ENCODE peak calls at places on chromosomes 1 and 21, in ten cellular contexts. One of them, this sample, is unnamed. For H3K27me3, the result is how much of the 10 kb centered on the place peaks cover.

GRCh38 chr1:19067187-19067911 is 110.9 kb upstream of the IFFO2 start:
- DNase-seq in GM23338: no peak
- DNase-seq in left ventricle myocardium inferior: no peak
- DNase-seq in uterus: no peak
- DNase-seq in heart left ventricle: no peak
- DNase-seq in Caco-2: no peak
- DNase-seq in BJ: no peak
- DNase-seq in fibroblast of lung: no peak
- DNase-seq in psoas muscle: no peak
- DNase-seq in breast epithelium: no peak
- DNase-seq in this sample: peak

GRCh38 chr1:226541631-226542622 is 6.6 kb upstream of the STUM start:
- DNase-seq in BJ: no peak
- DNase-seq in Caco-2: no peak
- DNase-seq in left ventricle myocardium inferior: peak
- DNase-seq in GM23338: no peak
- DNase-seq in psoas muscle: peak
- DNase-seq in breast epithelium: no peak
- DNase-seq in fibroblast of lung: no peak
- DNase-seq in uterus: no peak
- DNase-seq in heart left ventricle: peak
- DNase-seq in this sample: peak

GRCh38 chr21:45317401-45318145 is 29.9 kb upstream of the POFUT2 start:
- DNase-seq in BJ: peak
- DNase-seq in uterus: peak
- DNase-seq in fibroblast of lung: peak
- DNase-seq in left ventricle myocardium inferior: peak
- DNase-seq in GM23338: no peak
- DNase-seq in breast epithelium: peak
- DNase-seq in heart left ventricle: peak
- DNase-seq in psoas muscle: no peak
- DNase-seq in Caco-2: no peak
- DNase-seq in this sample: peak

GRCh38 chr1:78165816-78166215 is 120.0 kb downstream of the GIPC2 start:
- DNase-seq in uterus: no peak
- DNase-seq in GM23338: no peak
- DNase-seq in heart left ventricle: no peak
- DNase-seq in fibroblast of lung: no peak
- DNase-seq in Caco-2: no peak
- DNase-seq in breast epithelium: no peak
- DNase-seq in BJ: no peak
- DNase-seq in psoas muscle: no peak
- DNase-seq in left ventricle myocardium inferior: no peak
- DNase-seq in this sample: no peak

GRCh38 chr1:85295006-85295431 is 18.6 kb upstream of the BCL10 start:
- DNase-seq in Caco-2: no peak
- DNase-seq in breast epithelium: no peak
- DNase-seq in GM23338: no peak
- DNase-seq in fibroblast of lung: peak
- DNase-seq in uterus: no peak
- DNase-seq in psoas muscle: no peak
- DNase-seq in BJ: no peak
- DNase-seq in left ventricle myocardium inferior: no peak
- DNase-seq in heart left ventricle: no peak
- DNase-seq in this sample: no peak

GRCh38 chr1:196449459-196449858 is 158.8 kb downstream of the KCNT2 start:
- DNase-seq in left ventricle myocardium inferior: no peak
- DNase-seq in uterus: no peak
- DNase-seq in GM23338: no peak
- DNase-seq in psoas muscle: no peak
- DNase-seq in Caco-2: no peak
- DNase-seq in BJ: no peak
- DNase-seq in heart left ventricle: no peak
- DNase-seq in fibroblast of lung: no peak
- DNase-seq in breast epithelium: no peak
- DNase-seq in this sample: no peak

GRCh38 chr1:150151291-150152181 is 1.8 kb downstream of the PLEKHO1 start:
- DNase-seq in GM23338: no peak
- DNase-seq in left ventricle myocardium inferior: no peak
- DNase-seq in psoas muscle: peak
- DNase-seq in Caco-2: no peak
- DNase-seq in breast epithelium: no peak
- DNase-seq in heart left ventricle: no peak
- DNase-seq in fibroblast of lung: no peak
- DNase-seq in BJ: no peak
- DNase-seq in uterus: peak
- DNase-seq in this sample: no peak

GRCh38 chr1:208154679-208155078 is 89.5 kb downstream of the PLXNA2 start:
- DNase-seq in fibroblast of lung: peak
- DNase-seq in heart left ventricle: peak
- DNase-seq in psoas muscle: no peak
- DNase-seq in GM23338: no peak
- DNase-seq in left ventricle myocardium inferior: no peak
- DNase-seq in uterus: no peak
- DNase-seq in breast epithelium: no peak
- DNase-seq in Caco-2: peak
- DNase-seq in BJ: no peak
- DNase-seq in this sample: peak

GRCh38 chr1:40377512-40377911 is 4.0 kb downstream of the SMAP2 start:
- DNase-seq in uterus: no peak
- DNase-seq in left ventricle myocardium inferior: no peak
- DNase-seq in fibroblast of lung: no peak
- DNase-seq in GM23338: no peak
- DNase-seq in heart left ventricle: no peak
- DNase-seq in breast epithelium: no peak
- DNase-seq in Caco-2: no peak
- DNase-seq in BJ: no peak
- DNase-seq in psoas muscle: no peak
- DNase-seq in this sample: no peak

GRCh38 chr1:40381268-40382109 is 8.0 kb downstream of the SMAP2 start:
- DNase-seq in heart left ventricle: no peak
- DNase-seq in breast epithelium: no peak
- DNase-seq in GM23338: no peak
- DNase-seq in psoas muscle: no peak
- DNase-seq in fibroblast of lung: no peak
- DNase-seq in BJ: no peak
- DNase-seq in left ventricle myocardium inferior: no peak
- DNase-seq in uterus: no peak
- DNase-seq in Caco-2: no peak
- DNase-seq in this sample: no peak

GRCh38 chr1:40382110-40382464 is 8.6 kb downstream of the SMAP2 start:
- DNase-seq in psoas muscle: no peak
- DNase-seq in breast epithelium: no peak
- DNase-seq in heart left ventricle: no peak
- DNase-seq in GM23338: no peak
- DNase-seq in BJ: no peak
- DNase-seq in uterus: no peak
- DNase-seq in left ventricle myocardium inferior: no peak
- DNase-seq in Caco-2: no peak
- DNase-seq in fibroblast of lung: peak
- DNase-seq in this sample: no peak

GRCh38 chr1:40380817-40381216 is 7.3 kb downstream of the SMAP2 start:
- DNase-seq in uterus: no peak
- DNase-seq in heart left ventricle: no peak
- DNase-seq in left ventricle myocardium inferior: no peak
- DNase-seq in fibroblast of lung: no peak
- DNase-seq in GM23338: no peak
- DNase-seq in psoas muscle: no peak
- DNase-seq in BJ: no peak
- DNase-seq in breast epithelium: no peak
- DNase-seq in Caco-2: no peak
- DNase-seq in this sample: no peak

DNA sequence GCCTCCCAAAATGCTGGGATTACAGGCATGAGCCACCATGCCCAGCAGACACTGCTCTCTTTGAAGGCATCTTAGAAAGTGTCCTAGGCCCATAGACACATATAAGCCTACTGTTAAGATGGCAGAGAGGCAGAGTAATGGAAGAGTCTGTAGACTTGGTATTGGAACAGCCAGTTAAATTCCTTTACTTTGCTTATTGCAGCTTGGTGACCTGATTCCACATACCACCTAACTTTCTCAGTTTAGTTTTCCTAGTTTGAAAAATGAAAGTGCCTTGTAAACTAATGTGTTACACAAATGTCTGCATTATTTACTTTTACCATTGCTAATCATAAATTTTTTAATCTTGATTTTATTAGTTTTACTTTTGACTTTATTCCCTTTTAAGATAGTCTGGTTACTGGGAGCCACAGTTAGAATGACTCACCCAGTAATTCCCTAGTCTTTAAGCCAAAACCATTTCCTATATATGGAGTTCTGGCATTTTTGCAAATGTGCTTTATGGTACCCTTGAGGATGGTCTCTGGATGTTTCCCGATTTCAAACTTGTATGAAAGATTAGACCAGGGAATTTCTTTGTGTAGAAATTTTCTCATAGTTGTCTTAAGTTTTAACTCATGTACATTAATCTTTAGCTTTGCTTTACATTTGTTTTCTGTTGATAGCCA is 6.4 kb downstream of the SMAP2 start:
- DNase-seq in fibroblast of lung: peak
- DNase-seq in uterus: no peak
- DNase-seq in psoas muscle: no peak
- DNase-seq in left ventricle myocardium inferior: no peak
- DNase-seq in breast epithelium: no peak
- DNase-seq in heart left ventricle: no peak
- DNase-seq in Caco-2: no peak
- DNase-seq in BJ: no peak
- DNase-seq in GM23338: no peak
- DNase-seq in this sample: no peak
- H3K4me3 ChIP-seq in fibroblast of lung: no peak
- H3K4me3 ChIP-seq in uterus: no peak
- H3K4me3 ChIP-seq in psoas muscle: no peak
- H3K4me3 ChIP-seq in left ventricle myocardium inferior: no peak
- H3K4me3 ChIP-seq in breast epithelium: no peak
- H3K4me3 ChIP-seq in heart left ventricle: no peak
- H3K4me3 ChIP-seq in Caco-2: no peak
- H3K4me3 ChIP-seq in BJ: no peak
- H3K4me3 ChIP-seq in GM23338: no peak
- H3K4me3 ChIP-seq in this sample: no peak

DNA sequence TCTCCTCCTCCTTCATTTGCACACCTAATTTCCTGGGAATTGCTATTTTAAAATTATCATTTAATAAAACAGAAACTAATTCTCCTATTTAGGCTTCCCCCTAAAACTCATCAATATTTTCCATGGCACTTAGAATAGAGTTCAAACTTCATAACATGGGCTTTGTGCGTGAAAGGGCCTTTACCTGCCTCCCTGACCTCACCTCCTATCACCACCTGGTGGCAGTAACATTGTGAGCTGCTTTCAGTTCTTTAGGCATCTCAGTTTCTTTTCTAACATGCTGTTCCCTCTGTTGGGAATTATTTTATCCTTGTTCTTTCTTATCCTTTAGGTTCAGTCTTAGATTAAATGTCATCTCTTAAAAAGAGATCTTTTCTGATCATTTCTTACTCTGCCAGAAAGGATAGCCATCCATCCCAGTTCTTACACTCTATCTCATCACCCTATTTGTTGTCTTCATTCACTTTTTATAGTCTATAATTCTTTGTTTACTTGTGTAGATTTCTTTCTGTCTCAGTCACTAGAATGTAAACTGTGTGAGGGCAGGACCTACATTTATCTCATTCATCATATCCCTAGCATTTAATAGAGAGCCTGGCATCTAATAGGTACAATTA is 133.8 kb upstream of the KIAA1614 start:
- DNase-seq in BJ: no peak
- DNase-seq in GM23338: peak
- DNase-seq in breast epithelium: no peak
- DNase-seq in uterus: no peak
- DNase-seq in Caco-2: peak
- DNase-seq in left ventricle myocardium inferior: no peak
- DNase-seq in psoas muscle: no peak
- DNase-seq in fibroblast of lung: no peak
- DNase-seq in heart left ventricle: no peak
- DNase-seq in this sample: peak
- TF ChIP-seq CTCF in BJ: peak
- TF ChIP-seq CTCF in GM23338: peak
- TF ChIP-seq CTCF in breast epithelium: no peak
- TF ChIP-seq CTCF in uterus: no peak
- TF ChIP-seq CTCF in Caco-2: peak
- TF ChIP-seq CTCF in left ventricle myocardium inferior: peak
- TF ChIP-seq CTCF in psoas muscle: no peak
- TF ChIP-seq CTCF in fibroblast of lung: peak
- TF ChIP-seq CTCF in heart left ventricle: no peak
- TF ChIP-seq CTCF in this sample: peak

DNA sequence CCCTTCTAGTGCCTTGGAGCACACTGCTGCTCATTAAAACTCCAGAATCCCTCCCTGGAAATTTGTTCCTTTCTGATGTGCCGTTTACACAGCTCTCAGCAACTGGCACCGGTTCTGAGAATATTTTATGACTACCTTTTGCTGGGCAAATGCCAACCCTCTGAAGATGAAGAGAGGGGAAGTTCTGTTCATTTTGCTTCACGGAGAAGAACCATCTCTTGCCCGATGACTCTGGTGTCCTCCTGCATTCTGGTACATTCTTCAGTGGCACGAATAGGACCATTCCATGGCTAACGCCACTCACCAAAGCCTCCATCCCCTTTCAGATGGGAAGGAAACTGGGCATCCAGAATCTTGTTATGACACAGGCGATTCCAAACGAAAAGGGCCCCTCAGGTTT is 96.2 kb upstream of the SIM2 start:
- DNase-seq in heart left ventricle: no peak
- DNase-seq in BJ: no peak
- DNase-seq in uterus: no peak
- DNase-seq in left ventricle myocardium inferior: no peak
- DNase-seq in GM23338: no peak
- DNase-seq in Caco-2: no peak
- DNase-seq in breast epithelium: no peak
- DNase-seq in fibroblast of lung: no peak
- DNase-seq in psoas muscle: no peak
- DNase-seq in this sample: no peak
- H3K27me3 ChIP-seq in heart left ventricle: under half
- H3K27me3 ChIP-seq in BJ: under half
- H3K27me3 ChIP-seq in uterus: under half
- H3K27me3 ChIP-seq in left ventricle myocardium inferior: half or more
- H3K27me3 ChIP-seq in GM23338: under half
- H3K27me3 ChIP-seq in Caco-2: under half
- H3K27me3 ChIP-seq in breast epithelium: under half
- H3K27me3 ChIP-seq in fibroblast of lung: under half
- H3K27me3 ChIP-seq in psoas muscle: under half
- H3K27me3 ChIP-seq in this sample: under half

GRCh38 chr1:156489935-156490293 is 10.7 kb downstream of the MEF2D start:
- DNase-seq in BJ: no peak
- DNase-seq in breast epithelium: no peak
- DNase-seq in psoas muscle: no peak
- DNase-seq in left ventricle myocardium inferior: no peak
- DNase-seq in uterus: no peak
- DNase-seq in Caco-2: no peak
- DNase-seq in heart left ventricle: no peak
- DNase-seq in fibroblast of lung: no peak
- DNase-seq in GM23338: no peak
- DNase-seq in this sample: no peak

GRCh38 chr1:156492013-156492590 is 8.5 kb downstream of the MEF2D start:
- DNase-seq in heart left ventricle: no peak
- DNase-seq in breast epithelium: no peak
- DNase-seq in uterus: no peak
- DNase-seq in GM23338: no peak
- DNase-seq in BJ: no peak
- DNase-seq in psoas muscle: peak
- DNase-seq in left ventricle myocardium inferior: no peak
- DNase-seq in fibroblast of lung: no peak
- DNase-seq in Caco-2: no peak
- DNase-seq in this sample: no peak

GRCh38 chr1:156491151-156491949 is 9.2 kb downstream of the MEF2D start:
- DNase-seq in BJ: no peak
- DNase-seq in Caco-2: no peak
- DNase-seq in uterus: no peak
- DNase-seq in left ventricle myocardium inferior: no peak
- DNase-seq in psoas muscle: peak
- DNase-seq in breast epithelium: no peak
- DNase-seq in GM23338: no peak
- DNase-seq in heart left ventricle: no peak
- DNase-seq in fibroblast of lung: no peak
- DNase-seq in this sample: no peak

GRCh38 chr1:156489166-156489934 is 11.2 kb downstream of the MEF2D start:
- DNase-seq in Caco-2: no peak
- DNase-seq in uterus: no peak
- DNase-seq in fibroblast of lung: no peak
- DNase-seq in GM23338: peak
- DNase-seq in breast epithelium: no peak
- DNase-seq in BJ: no peak
- DNase-seq in heart left ventricle: peak
- DNase-seq in left ventricle myocardium inferior: peak
- DNase-seq in psoas muscle: peak
- DNase-seq in this sample: peak

DNA sequence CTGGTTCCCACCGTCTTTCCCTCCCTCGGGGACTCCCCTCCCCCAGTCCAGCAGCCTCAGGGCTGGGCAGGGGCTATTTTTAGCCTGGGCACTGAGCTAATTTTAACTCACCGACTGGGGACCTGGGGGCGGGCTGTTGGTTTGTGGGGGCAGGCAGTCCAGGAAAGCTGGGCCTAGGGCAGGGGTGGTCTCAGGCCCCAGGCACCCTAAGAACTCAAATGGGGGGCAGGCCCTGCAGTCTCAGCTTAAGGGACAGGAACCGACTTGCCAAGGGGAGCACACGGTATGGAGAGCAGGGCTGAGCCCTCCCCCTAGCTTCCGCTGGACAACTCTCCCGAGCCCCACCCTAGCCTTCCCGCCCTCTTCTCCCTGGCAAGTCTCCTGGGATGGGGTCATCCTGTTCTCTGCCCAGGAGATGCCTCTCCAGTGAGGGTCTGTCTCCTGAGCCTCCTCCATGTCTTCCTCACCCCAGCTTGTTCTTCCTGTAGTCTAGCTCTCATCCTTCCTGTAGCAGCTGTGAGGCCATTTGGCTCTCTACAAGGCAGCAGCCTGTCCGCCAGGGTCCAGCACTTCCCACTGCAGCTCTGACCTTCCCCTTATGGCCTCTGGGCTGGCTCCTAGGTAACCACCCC is 10.1 kb downstream of the MEF2D start:
- DNase-seq in BJ: no peak
- DNase-seq in left ventricle myocardium inferior: peak
- DNase-seq in Caco-2: no peak
- DNase-seq in GM23338: peak
- DNase-seq in fibroblast of lung: no peak
- DNase-seq in psoas muscle: peak
- DNase-seq in uterus: peak
- DNase-seq in heart left ventricle: peak
- DNase-seq in breast epithelium: no peak
- DNase-seq in this sample: no peak
- H3K4me3 ChIP-seq in BJ: no peak
- H3K4me3 ChIP-seq in left ventricle myocardium inferior: peak
- H3K4me3 ChIP-seq in Caco-2: no peak
- H3K4me3 ChIP-seq in GM23338: peak
- H3K4me3 ChIP-seq in fibroblast of lung: no peak
- H3K4me3 ChIP-seq in psoas muscle: peak
- H3K4me3 ChIP-seq in uterus: peak
- H3K4me3 ChIP-seq in heart left ventricle: peak
- H3K4me3 ChIP-seq in breast epithelium: peak
- H3K4me3 ChIP-seq in this sample: no peak